ENCODE peak calls at places on chromosomes 4 and X, in four cellular contexts. One of them, this sample, is unnamed.

GRCh38 chrX:3713225-3713936 is at the start of gene PRKX:
- DNase-seq in NCI-H1048: peak
- DNase-seq in central memory CD4-positive, alpha-beta T cell: peak
- DNase-seq in putamen: no peak
- DNase-seq in this sample: peak

GRCh38 chr4:125719987-125720386 is 405.2 kb downstream of the FAT4 start:
- DNase-seq in central memory CD4-positive, alpha-beta T cell: no peak
- DNase-seq in putamen: no peak
- DNase-seq in NCI-H1048: no peak
- DNase-seq in this sample: no peak

GRCh38 chrX:153901753-153902140 is 2.7 kb upstream of the AVPR2 start:
- DNase-seq in NCI-H1048: no peak
- DNase-seq in putamen: no peak
- DNase-seq in central memory CD4-positive, alpha-beta T cell: no peak
- DNase-seq in this sample: no peak

GRCh38 chr4:96093057-96093456 is 253.2 kb downstream of the PDHA2 start:
- DNase-seq in central memory CD4-positive, alpha-beta T cell: no peak
- DNase-seq in NCI-H1048: no peak
- DNase-seq in putamen: no peak
- DNase-seq in this sample: no peak

GRCh38 chr4:165115301-165115700 is 2.6 kb upstream of the TMEM192 start:
- DNase-seq in central memory CD4-positive, alpha-beta T cell: no peak
- DNase-seq in NCI-H1048: no peak
- DNase-seq in putamen: no peak
- DNase-seq in this sample: no peak

GRCh38 chr4:74671074-74671698 is 123.1 kb downstream of the BTC start:
- DNase-seq in NCI-H1048: no peak
- DNase-seq in putamen: peak
- DNase-seq in central memory CD4-positive, alpha-beta T cell: peak
- DNase-seq in this sample: no peak

GRCh38 chr4:117491531-117491930 is 406.2 kb upstream of the TRAM1L1 start:
- DNase-seq in central memory CD4-positive, alpha-beta T cell: no peak
- DNase-seq in putamen: no peak
- DNase-seq in NCI-H1048: no peak
- DNase-seq in this sample: no peak

GRCh38 chrX:19127649-19128168 is 5.4 kb upstream of the ADGRG2 start:
- DNase-seq in central memory CD4-positive, alpha-beta T cell: no peak
- DNase-seq in NCI-H1048: no peak
- DNase-seq in putamen: no peak
- DNase-seq in this sample: no peak

GRCh38 chr4:27357283-27357682 is 496.6 kb downstream of the STIM2 start:
- DNase-seq in central memory CD4-positive, alpha-beta T cell: no peak
- DNase-seq in NCI-H1048: no peak
- DNase-seq in putamen: peak
- DNase-seq in this sample: no peak

GRCh38 chr4:128371004-128371777 is 83.6 kb upstream of the PGRMC2 start:
- DNase-seq in NCI-H1048: no peak
- DNase-seq in central memory CD4-positive, alpha-beta T cell: no peak
- DNase-seq in putamen: no peak
- DNase-seq in this sample: no peak

GRCh38 chr4:13706130-13706529 is 78.6 kb upstream of the BOD1L1 start:
- DNase-seq in central memory CD4-positive, alpha-beta T cell: no peak
- DNase-seq in putamen: no peak
- DNase-seq in NCI-H1048: no peak
- DNase-seq in this sample: no peak

GRCh38 chr4:52617467-52618017 is 41.6 kb downstream of the USP46 start:
- DNase-seq in central memory CD4-positive, alpha-beta T cell: peak
- DNase-seq in putamen: no peak
- DNase-seq in NCI-H1048: no peak
- DNase-seq in this sample: no peak

GRCh38 chrX:134377537-134377936 is 82.4 kb upstream of the HPRT1 start:
- DNase-seq in central memory CD4-positive, alpha-beta T cell: no peak
- DNase-seq in putamen: no peak
- DNase-seq in NCI-H1048: no peak
- DNase-seq in this sample: no peak

GRCh38 chr4:79756496-79756895 is 316.5 kb downstream of the ANTXR2 start:
- DNase-seq in central memory CD4-positive, alpha-beta T cell: no peak
- DNase-seq in putamen: no peak
- DNase-seq in NCI-H1048: no peak
- DNase-seq in this sample: no peak

GRCh38 chr4:27360651-27361347 is 500.2 kb downstream of the STIM2 start:
- DNase-seq in putamen: no peak
- DNase-seq in NCI-H1048: no peak
- DNase-seq in central memory CD4-positive, alpha-beta T cell: no peak
- DNase-seq in this sample: no peak

This sample was measured in GM12878.